ENCODE peak calls at places on chromosome 3, in four cellular contexts. I, V, A and B are unnamed samples.

GRCh38 chr3:184488577-184488976 is 73.0 kb upstream of the EPHB3 start:
- DNase-seq in I (no peak), V (no peak), A (peak; percentile 45), B (no peak)

GRCh38 chr3:120524171-120524923 is 71.8 kb upstream of the NDUFB4 start:
- DNase-seq in I (no peak), V (no peak), A (no peak), B (no peak)

GRCh38 chr3:86954226-86954625 is 36.7 kb downstream of the VGLL3 start:
- DNase-seq in I (no peak), V (no peak), A (no peak), B (no peak)

GRCh38 chr3:179695672-179696313 is 43.0 kb downstream of the USP13 start:
- DNase-seq in I (no peak), V (no peak), A (peak; percentile 14), B (no peak)

GRCh38 chr3:55156851-55157650 is 229.2 kb upstream of the LRTM1 start:
- DNase-seq in I (no peak), V (no peak), A (peak; percentile 53), B (no peak)

GRCh38 chr3:149879872-149880271 is 66.9 kb downstream of the RNF13 start:
- DNase-seq in I (peak; percentile 10), V (no peak), A (no peak), B (peak; percentile 54)

GRCh38 chr3:129626744-129627349 is 20.4 kb upstream of the PLXND1 start:
- DNase-seq in I (peak; percentile 97), V (peak; percentile 71), A (no peak), B (peak; percentile 86)

GRCh38 chr3:178802259-178802658 is 266.0 kb downstream of the KCNMB2 start:
- DNase-seq in I (no peak), V (no peak), A (peak; percentile 66), B (no peak)

GRCh38 chr3:98232489-98232888 is 31.6 kb upstream of the OR5H6 start:
- DNase-seq in I (no peak), V (no peak), A (no peak), B (no peak)

GRCh38 chr3:31671976-31672375 is 139.3 kb downstream of the STT3B start:
- DNase-seq in I (no peak), V (no peak), A (no peak), B (no peak)

DNA sequence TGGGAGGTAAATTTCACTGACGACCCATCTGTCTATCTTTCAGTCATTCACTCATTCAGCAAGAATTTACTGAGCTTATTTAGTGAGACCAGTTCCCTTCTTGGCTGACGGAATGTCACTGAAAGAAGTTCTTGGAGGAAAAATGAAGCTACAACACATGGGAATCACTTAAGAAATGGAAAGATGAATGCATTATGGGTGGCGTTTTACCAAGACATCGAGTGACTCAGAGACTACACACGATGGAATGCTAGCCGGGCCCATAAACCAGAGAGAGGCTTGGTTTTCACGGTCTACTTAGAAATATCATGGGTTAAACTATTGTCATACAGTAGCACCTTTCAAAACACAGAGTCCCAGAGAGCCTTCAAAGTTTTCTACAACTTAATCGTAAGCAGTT is 215.3 kb downstream of the PDZRN3 start:
- DNase-seq in I (no peak), V (no peak), A (no peak), B (no peak)
- TF ChIP-seq CTCF in I (no peak), V (no peak), A (no peak), B (no peak)

DNA sequence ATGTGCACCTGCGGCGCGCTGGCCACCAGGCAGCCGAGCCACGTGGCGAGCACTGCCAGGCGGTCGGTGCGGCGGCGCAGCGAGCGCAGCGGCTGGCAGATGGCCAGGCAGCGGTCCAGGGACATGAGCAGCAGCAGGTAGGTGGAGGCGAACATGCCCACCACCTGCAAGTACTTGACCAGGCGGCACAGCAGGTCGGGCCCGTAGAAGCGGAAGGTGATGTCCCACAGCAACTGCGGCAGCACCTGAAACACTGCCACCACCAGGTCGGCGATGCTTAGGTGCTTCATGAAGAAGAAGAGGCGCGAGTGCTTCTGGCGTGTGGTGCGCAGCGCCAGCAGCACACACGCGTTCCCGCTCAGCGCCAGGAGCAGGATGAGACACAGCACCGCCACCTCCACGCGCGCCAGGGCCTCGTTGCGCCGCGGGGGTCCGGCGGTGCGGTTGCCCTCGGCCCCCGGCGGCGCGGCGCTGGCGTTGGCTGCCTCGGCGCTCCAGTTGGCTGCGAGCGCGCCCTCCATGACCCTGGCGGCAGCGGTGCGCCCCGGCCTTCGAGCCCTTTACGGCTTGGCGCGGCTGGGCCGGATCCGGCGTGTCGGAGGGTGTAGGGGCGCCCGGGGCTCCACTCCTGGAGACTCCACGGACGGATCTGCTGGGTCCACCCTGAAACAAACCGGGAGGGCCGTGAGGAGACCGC is 1.6 kb downstream of the OXTR start:
- DNase-seq in I (peak; percentile 71), V (peak; percentile 25), A (peak; percentile 53), B (peak; percentile 46)
- TF ChIP-seq CTCF in I (peak; percentile 36), V (peak; percentile 45), A (no peak), B (peak; percentile 21)

GRCh38 chr3:67875858-67876257 is 221.4 kb upstream of the SUCLG2 start:
- DNase-seq in I (no peak), V (no peak), A (no peak), B (no peak)

GRCh38 chr3:67876261-67876660 is 221.8 kb upstream of the SUCLG2 start:
- DNase-seq in I (no peak), V (no peak), A (no peak), B (no peak)

GRCh38 chr3:67870477-67870876 is 216.1 kb upstream of the SUCLG2 start:
- DNase-seq in I (no peak), V (no peak), A (no peak), B (no peak)

DNA sequence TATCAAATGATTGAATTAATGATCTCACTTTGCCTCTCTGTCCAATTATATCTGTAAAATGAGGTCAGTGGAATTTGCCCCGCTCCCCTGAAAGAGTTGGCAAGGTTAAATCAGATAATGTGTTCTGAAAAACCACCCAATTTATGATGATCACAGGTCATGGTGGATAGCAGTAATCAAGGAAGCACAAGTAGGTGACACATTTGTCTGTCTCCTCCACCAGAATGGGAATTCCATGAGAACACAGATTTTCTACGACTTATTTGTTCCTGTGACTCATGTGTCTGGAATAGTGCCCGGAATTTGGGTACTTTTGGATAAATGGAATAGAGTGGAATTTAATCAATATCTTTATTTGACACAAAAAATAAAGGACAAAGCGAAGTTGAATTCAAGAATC is 220.9 kb upstream of the SUCLG2 start:
- DNase-seq in I (no peak), V (no peak), A (no peak), B (no peak)
- TF ChIP-seq CTCF in I (no peak), V (no peak), A (no peak), B (no peak)

DNA sequence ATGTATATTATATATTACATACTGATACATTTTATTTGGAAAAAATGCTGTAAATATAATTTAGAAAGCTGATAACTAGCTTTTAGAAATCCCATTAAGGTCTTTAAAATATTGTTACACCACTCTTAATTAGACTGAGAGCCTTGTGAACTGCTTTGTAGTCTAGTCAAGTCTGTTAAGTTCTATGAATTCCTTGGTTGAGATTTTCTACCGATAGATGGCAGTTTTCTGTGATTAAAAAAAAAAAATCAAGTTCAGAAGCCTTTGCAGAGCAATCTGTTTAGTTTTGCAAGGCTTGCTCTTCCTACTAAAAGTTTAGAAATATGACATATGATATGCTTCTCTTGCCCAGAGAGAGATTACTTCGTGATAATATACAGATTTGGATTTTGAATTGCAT is 60.4 kb upstream of the SLITRK3 start:
- DNase-seq in I (no peak), V (no peak), A (no peak), B (no peak)
- TF ChIP-seq CTCF in I (no peak), V (no peak), A (peak; percentile 22), B (no peak)

GRCh38 chr3:133905376-133905775 is 9.7 kb upstream of the RAB6B start:
- DNase-seq in I (no peak), V (no peak), A (peak; percentile 84), B (no peak)

GRCh38 chr3:133899309-133899708 is 3.6 kb upstream of the RAB6B start:
- DNase-seq in I (no peak), V (no peak), A (peak; percentile 50), B (no peak)

GRCh38 chr3:133896002-133896761 is 500 bp upstream of the RAB6B start:
- DNase-seq in I (no peak), V (no peak), A (peak; percentile 84), B (peak; percentile 16)

GRCh38 chr3:133897547-133897946 is 1.9 kb upstream of the RAB6B start:
- DNase-seq in I (no peak), V (no peak), A (peak; percentile 91), B (no peak)

GRCh38 chr3:133901083-133901482 is 5.4 kb upstream of the RAB6B start:
- DNase-seq in I (no peak), V (no peak), A (no peak), B (no peak)
- TF ChIP-seq CTCF in I (peak; percentile 11), V (peak; percentile 25), A (no peak), B (no peak)

DNA sequence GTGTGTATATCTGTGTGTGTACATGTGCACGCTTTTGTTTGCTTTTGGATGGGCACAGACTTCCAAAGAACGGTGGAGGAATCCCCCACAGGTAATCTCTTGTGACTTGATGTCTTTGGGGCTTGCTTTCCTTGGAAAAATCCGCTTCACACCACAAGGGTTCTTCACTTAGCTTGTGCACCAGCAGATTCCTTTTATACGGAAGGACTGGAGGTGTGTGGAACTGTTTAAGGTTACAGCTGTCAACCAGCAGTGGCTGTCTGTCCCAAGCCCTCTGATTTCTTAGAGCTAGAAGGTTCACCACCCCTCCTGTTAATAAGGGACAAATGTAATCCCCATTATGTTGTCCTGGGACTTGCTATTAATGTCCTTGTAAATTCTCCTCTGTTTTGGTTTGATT is 193.5 kb downstream of the ITPR1 start:
- DNase-seq in I (no peak), V (no peak), A (no peak), B (no peak)
- TF ChIP-seq CTCF in I (no peak), V (no peak), A (no peak), B (no peak)

GRCh38 chr3:9253327-9253726 is 3.9 kb upstream of the SRGAP3 start:
- DNase-seq in I (no peak), V (no peak), A (no peak), B (no peak)

GRCh38 chr3:9249273-9250192 is at the start of gene SRGAP3:
- DNase-seq in I (peak; percentile 87), V (peak; percentile 54), A (peak; percentile 95), B (peak; percentile 91)

GRCh38 chr3:9250236-9250635 is 790 bp upstream of the SRGAP3 start:
- DNase-seq in I (no peak), V (no peak), A (no peak), B (no peak)

GRCh38 chr3:9248232-9249191 is 934 bp downstream of the SRGAP3 start:
- DNase-seq in I (no peak), V (no peak), A (no peak), B (no peak)

DNA sequence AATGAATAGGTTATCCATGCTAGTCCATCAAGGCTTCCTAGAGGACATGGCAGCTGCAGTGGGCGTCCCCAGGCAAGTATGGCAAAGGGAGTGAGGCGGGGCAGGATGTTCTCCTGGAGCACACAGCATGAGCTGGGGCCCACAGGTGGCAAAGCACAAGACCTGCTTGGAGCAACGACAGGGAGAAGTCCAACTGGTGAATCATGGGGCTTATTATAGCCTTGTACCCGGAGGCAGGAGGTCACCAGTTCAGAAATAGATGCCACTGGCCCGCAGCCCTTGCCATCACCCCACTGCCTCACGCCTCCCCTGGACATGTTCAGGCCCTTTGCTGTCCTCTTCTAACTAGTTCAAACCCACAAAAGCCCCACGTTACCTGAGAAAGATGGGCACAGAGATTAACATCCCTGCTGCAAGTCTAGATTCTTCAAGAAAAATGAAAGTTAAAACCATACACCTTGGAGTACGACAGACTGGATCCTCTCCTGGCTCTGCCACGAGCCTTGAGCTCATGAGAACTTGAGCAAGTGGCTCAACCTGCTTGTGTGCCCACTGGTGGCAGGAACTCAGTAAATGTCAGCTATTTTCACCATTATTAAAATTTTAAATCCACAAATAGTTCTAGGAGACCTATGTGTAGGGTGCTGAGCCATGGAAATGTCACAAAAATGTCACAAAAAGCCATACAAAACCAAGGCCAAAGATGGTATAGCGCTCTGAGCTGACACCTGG is 1.8 kb upstream of the SRGAP3 start:
- DNase-seq in I (no peak), V (no peak), A (no peak), B (no peak)
- TF ChIP-seq CTCF in I (no peak), V (no peak), A (no peak), B (no peak)